ENCODE peak calls at places on chromosome 19, in eight cellular contexts. C is colonic mucosa; V is CD8-positive, alpha-beta T cell; E is Panc1; D is heart left ventricle; H is body of pancreas; W is tibial artery; A is HCT116. S is an unnamed sample. For H3K4me1, the result is how much of the 10 kb centered on the place peaks cover.

GRCh38 chr19:32599258-32599657 is 18.3 kb downstream of the PDCD5 start:
- DNase-seq in A (no peak), W (no peak), C (no peak), H (no peak), V (no peak), E (no peak), D (no peak), S (no peak)

GRCh38 chr19:571127-571974 is 1.0 kb upstream of the BSG start:
- DNase-seq in W (no peak), D (peak), E (no peak), A (no peak), C (peak), V (peak), H (peak), S (peak)

GRCh38 chr19:50567052-50567841 is 988 bp downstream of the LRRC4B start:
- DNase-seq in H (no peak), V (no peak), C (no peak), W (no peak), D (no peak), A (no peak), E (no peak), S (no peak)

GRCh38 chr19:56217039-56217949 is 15.2 kb downstream of the ZSCAN5C start:
- DNase-seq in H (no peak), V (no peak), C (no peak), W (peak), E (no peak), A (no peak), D (peak), S (no peak)

GRCh38 chr19:18428173-18428836 is 9.1 kb downstream of the SSBP4 start:
- DNase-seq in A (no peak), C (no peak), E (no peak), V (no peak), D (no peak), H (no peak), W (no peak), S (peak)

GRCh38 chr19:17479325-17479791 is 9.0 kb downstream of the SLC27A1 start:
- DNase-seq in C (no peak), A (no peak), H (no peak), V (no peak), W (no peak), E (no peak), D (no peak), S (no peak)

GRCh38 chr19:15038304-15038703 is 11.0 kb upstream of the CASP14 start:
- DNase-seq in V (no peak), D (no peak), E (no peak), A (no peak), W (no peak), C (no peak), H (no peak), S (no peak)

GRCh38 chr19:38660724-38661123 is 13.3 kb downstream of the ACTN4 start:
- DNase-seq in E (no peak), A (no peak), H (no peak), C (no peak), W (no peak), V (no peak), D (no peak), S (no peak)

GRCh38 chr19:44960906-44961734 is 5.9 kb downstream of the CLPTM1 start:
- DNase-seq in E (no peak), A (no peak), D (no peak), W (no peak), H (no peak), V (no peak), C (no peak), S (no peak)

GRCh38 chr19:38455031-38455430 is 21.5 kb downstream of the RYR1 start:
- DNase-seq in W (no peak), C (no peak), A (no peak), D (no peak), E (no peak), V (no peak), H (no peak), S (no peak)

GRCh38 chr19:38335949-38336637 is 463 bp downstream of the CATSPERG start:
- DNase-seq in D (peak), C (peak), W (peak), H (peak), A (peak), E (peak), V (peak), S (peak)

GRCh38 chr19:5339950-5340636 is 519 bp downstream of the PTPRS start:
- DNase-seq in D (no peak), C (no peak), V (no peak), E (no peak), H (peak), A (no peak), W (no peak), S (peak)

GRCh38 chr19:31139871-31140505 is 209.2 kb downstream of the TSHZ3 start:
- DNase-seq in E (no peak), A (no peak), V (no peak), C (no peak), W (no peak), H (no peak), D (no peak), S (no peak)

GRCh38 chr19:42154471-42155323 is 22.5 kb upstream of the POU2F2 start:
- DNase-seq in E (no peak), D (peak), V (no peak), C (no peak), H (no peak), A (no peak), W (no peak), S (no peak)

GRCh38 chr19:18364826-18365528 is 21.0 kb upstream of the GDF15 start:
- DNase-seq in C (peak), H (peak), W (peak), D (no peak), A (peak), E (peak), V (no peak), S (peak)

GRCh38 chr19:55353803-55354697 is 469 bp downstream of the COX6B2 start:
- DNase-seq in A (peak), W (peak), C (peak), V (peak), E (no peak), D (no peak), H (peak), S (peak)

GRCh38 chr19:18098891-18099622 is 1.5 kb downstream of the MAST3 start:
- DNase-seq in W (no peak), D (no peak), E (no peak), V (no peak), H (no peak), C (no peak), A (no peak), S (peak)

GRCh38 chr19:40348961-40349507 is 539 bp downstream of the PLD3 start:
- DNase-seq in D (no peak), C (no peak), E (no peak), V (no peak), W (no peak), A (peak), H (no peak), S (no peak)

GRCh38 chr19:3346677-3347353 is 19.6 kb upstream of the NFIC start:
- DNase-seq in A (no peak), D (peak), C (peak), E (no peak), H (peak), V (no peak), W (peak), S (peak)

GRCh38 chr19:23392706-23393105 is 2.6 kb downstream of the ZNF91 start:
- DNase-seq in V (no peak), C (no peak), A (no peak), D (no peak), W (no peak), H (no peak), E (no peak), S (no peak)

GRCh38 chr19:15829786-15830185 is 14.3 kb upstream of the OR10H1 start:
- DNase-seq in H (no peak), W (no peak), D (no peak), C (no peak), V (no peak), A (no peak), E (no peak), S (no peak)

GRCh38 chr19:56896041-56896440 is 55.5 kb upstream of the PEG3 start:
- DNase-seq in A (no peak), C (no peak), V (no peak), D (no peak), W (no peak), H (no peak), E (no peak), S (peak)

GRCh38 chr19:4186087-4186993 is 3.9 kb downstream of the ANKRD24 start:
- DNase-seq in D (no peak), H (peak), C (peak), A (peak), W (peak), E (no peak), V (peak), S (peak)

GRCh38 chr19:3880471-3881271 is at the start of gene ATCAY:
- DNase-seq in D (no peak), C (no peak), A (no peak), E (no peak), H (no peak), W (no peak), V (no peak), S (no peak)

GRCh38 chr19:43739836-43740235 is 14.9 kb downstream of the SMG9 start:
- DNase-seq in V (no peak), W (no peak), H (no peak), A (no peak), E (no peak), C (peak), D (no peak), S (no peak)

GRCh38 chr19:50332264-50333038 is 3.3 kb upstream of the KCNC3 start:
- DNase-seq in H (no peak), V (no peak), A (no peak), E (no peak), D (no peak), C (no peak), W (no peak), S (no peak)

GRCh38 chr19:17021793-17022590 is 4.6 kb downstream of the CPAMD8 start:
- DNase-seq in C (no peak), D (no peak), A (no peak), V (no peak), H (no peak), W (peak), E (no peak), S (no peak)

GRCh38 chr19:18386543-18387251 is 739 bp downstream of the GDF15 start:
- DNase-seq in H (no peak), D (no peak), W (peak), E (no peak), A (no peak), V (no peak), C (peak), S (no peak)

GRCh38 chr19:55209430-55210119 is at the start of gene PTPRH:
- DNase-seq in D (peak), A (no peak), V (no peak), E (no peak), H (peak), W (no peak), C (peak), S (no peak)

GRCh38 chr19:57934820-57935665 is at the start of gene ZNF418:
- DNase-seq in C (peak), E (peak), W (peak), A (no peak), H (peak), D (no peak), V (peak), S (peak)

GRCh38 chr19:32718286-32718685 is 1.3 kb upstream of the TDRD12 start:
- DNase-seq in H (no peak), D (no peak), C (no peak), W (no peak), E (no peak), V (no peak), A (no peak), S (no peak)

GRCh38 chr19:19460258-19460731 is 54.8 kb downstream of the GATAD2A start:
- DNase-seq in E (no peak), V (no peak), D (no peak), W (no peak), H (no peak), C (no peak), A (no peak), S (no peak)

GRCh38 chr19:19461671-19462622 is 53.4 kb downstream of the TSSK6 start:
- DNase-seq in W (peak), H (peak), C (peak), D (peak), A (no peak), V (no peak), E (no peak), S (peak)

GRCh38 chr19:19461306-19461670 is 54.1 kb downstream of the TSSK6 start:
- DNase-seq in H (no peak), C (no peak), D (no peak), A (no peak), V (no peak), W (no peak), E (no peak), S (no peak)

GRCh38 chr19:19459707-19460251 is 54.3 kb downstream of the GATAD2A start:
- DNase-seq in V (peak), H (no peak), C (no peak), A (no peak), W (peak), E (peak), D (no peak), S (no peak)

DNA sequence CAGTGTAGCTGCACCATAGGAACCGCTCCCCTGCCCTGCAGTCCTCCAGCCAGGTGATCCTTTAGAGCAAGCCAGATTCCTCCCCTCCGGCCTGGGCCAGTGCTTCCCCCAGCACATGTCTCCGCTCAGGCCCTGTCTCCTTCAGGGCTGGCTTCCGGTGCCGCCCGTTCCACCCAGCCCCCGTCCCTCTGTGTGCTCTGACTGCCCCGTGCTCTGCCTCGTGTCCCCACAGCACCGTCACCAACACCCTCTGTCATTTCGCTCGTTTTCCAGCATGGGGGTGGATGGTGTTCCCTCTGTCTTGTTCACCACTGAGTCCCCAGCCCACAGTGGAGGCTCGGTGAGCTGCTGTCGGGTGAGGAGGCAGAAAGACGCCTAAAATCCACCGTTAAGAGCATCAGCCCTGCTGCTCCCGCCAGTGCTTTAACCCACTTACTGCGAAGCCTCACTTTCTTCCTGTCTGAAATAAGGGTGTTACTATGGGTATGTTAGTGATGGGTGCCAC is 54.5 kb downstream of the TSSK6 start:
- DNase-seq in V (peak), H (no peak), E (no peak), W (peak), C (peak), D (peak), A (no peak), S (no peak)
- H3K27ac ChIP-seq in V (peak), H (no peak), E (no peak), W (peak), C (peak), D (peak), A (no peak), S (no peak)

GRCh38 chr19:48899781-48900476 is at the start of gene NUCB1:
- DNase-seq in C (peak), A (peak), W (peak), D (peak), E (peak), V (peak), H (peak), S (peak)
- TF ChIP-seq CTCF in C (no peak), A (peak), W (peak), D (peak), E (no peak), V (no peak), H (peak), S (peak)

GRCh38 chr19:6721773-6722172 is 1.3 kb upstream of the C3 start:
- DNase-seq in V (no peak), D (no peak), C (no peak), A (no peak), W (no peak), E (no peak), H (no peak), S (no peak)
- H3K4me1 ChIP-seq in V (under half), D (under half), C (under half), A (under half), W (under half), E (under half), H (half or more), S (under half)

GRCh38 chr19:10227215-10227971 is 3.7 kb downstream of the S1PR2 start:
- DNase-seq in E (no peak), C (no peak), D (peak), A (no peak), W (peak), V (no peak), H (no peak), S (peak)
- H3K27ac ChIP-seq in E (no peak), C (peak), D (peak), A (no peak), W (peak), V (no peak), H (no peak), S (peak)

GRCh38 chr19:52190679-52191293 is 934 bp downstream of the PPP2R1A start:
- DNase-seq in D (peak), H (peak), W (no peak), V (no peak), C (peak), E (no peak), A (no peak), S (peak)

GRCh38 chr19:52189745-52190678 is at the start of gene PPP2R1A:
- DNase-seq in A (peak), W (peak), V (peak), D (peak), H (peak), C (peak), E (peak), S (peak)

GRCh38 chr19:52187407-52187806 is 2.4 kb upstream of the PPP2R1A start:
- DNase-seq in D (no peak), H (no peak), C (no peak), E (no peak), V (no peak), W (no peak), A (no peak), S (no peak)

GRCh38 chr19:52191374-52191773 is 1.5 kb downstream of the PPP2R1A start:
- DNase-seq in D (no peak), C (peak), E (no peak), A (no peak), W (no peak), H (no peak), V (no peak), S (no peak)

DNA sequence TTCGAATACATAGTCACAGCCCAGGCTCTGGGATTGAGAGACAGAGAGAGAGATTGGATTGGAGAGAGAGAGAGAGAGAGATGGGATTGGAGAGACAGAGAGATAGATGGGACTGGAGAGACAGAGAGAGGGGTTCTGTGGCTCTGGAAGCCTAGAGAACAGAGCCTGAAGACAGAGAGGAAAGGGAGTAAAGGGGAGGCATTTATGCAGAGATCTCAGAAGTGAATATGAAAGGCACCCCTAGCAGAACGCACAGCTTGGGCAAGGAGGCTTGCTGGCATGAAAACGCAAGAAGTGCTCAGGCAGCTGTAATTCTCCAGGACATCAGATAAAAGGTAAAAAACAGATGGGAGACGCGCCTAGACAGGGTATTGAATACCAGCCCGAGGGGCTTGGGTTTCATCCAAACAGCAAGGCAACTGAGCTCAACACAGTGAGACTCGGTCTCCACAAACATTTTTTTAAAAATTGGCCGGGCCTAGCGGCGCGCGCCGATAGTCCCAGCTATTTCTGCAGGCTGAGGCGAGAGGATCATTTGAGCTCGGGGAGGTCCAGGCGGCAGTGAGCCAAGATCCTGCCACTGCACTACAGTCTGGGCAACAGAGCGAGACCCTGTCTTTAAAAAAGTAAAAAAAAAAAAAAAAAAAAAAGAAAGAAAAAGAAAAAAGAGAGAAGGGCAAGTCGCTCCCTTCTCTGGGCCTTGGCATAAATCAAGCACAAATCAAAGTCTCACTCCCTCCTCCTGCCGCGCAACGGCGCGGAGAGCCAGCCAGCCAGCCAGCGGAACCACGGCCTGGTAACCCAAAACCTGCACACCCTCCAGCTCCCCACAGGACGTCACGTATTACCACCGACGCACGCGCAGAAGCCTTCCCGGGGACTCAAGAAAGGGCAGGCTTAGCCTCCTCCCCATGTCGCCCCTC is 769 bp upstream of the PPP2R1A start:
- DNase-seq in D (peak), W (peak), V (no peak), C (peak), E (no peak), H (no peak), A (no peak), S (peak)
- TF ChIP-seq CTCF in D (no peak), W (peak), V (no peak), C (no peak), E (no peak), H (peak), A (no peak), S (no peak)

GRCh38 chr19:13034636-13035035 is 39.4 kb downstream of the NFIX start:
- DNase-seq in C (no peak), A (no peak), W (no peak), E (no peak), D (no peak), H (no peak), V (no peak), S (no peak)

GRCh38 chr19:13033244-13033643 is 38.0 kb downstream of the NFIX start:
- DNase-seq in A (no peak), H (no peak), E (no peak), C (no peak), W (no peak), V (no peak), D (no peak), S (no peak)

GRCh38 chr19:13032837-13033236 is 37.6 kb downstream of the NFIX start:
- DNase-seq in H (no peak), C (no peak), D (no peak), E (no peak), W (no peak), V (no peak), A (no peak), S (no peak)

GRCh38 chr19:13035820-13036365 is 40.6 kb downstream of the NFIX start:
- DNase-seq in C (no peak), V (no peak), W (no peak), A (no peak), H (no peak), D (no peak), E (no peak), S (no peak)

DNA sequence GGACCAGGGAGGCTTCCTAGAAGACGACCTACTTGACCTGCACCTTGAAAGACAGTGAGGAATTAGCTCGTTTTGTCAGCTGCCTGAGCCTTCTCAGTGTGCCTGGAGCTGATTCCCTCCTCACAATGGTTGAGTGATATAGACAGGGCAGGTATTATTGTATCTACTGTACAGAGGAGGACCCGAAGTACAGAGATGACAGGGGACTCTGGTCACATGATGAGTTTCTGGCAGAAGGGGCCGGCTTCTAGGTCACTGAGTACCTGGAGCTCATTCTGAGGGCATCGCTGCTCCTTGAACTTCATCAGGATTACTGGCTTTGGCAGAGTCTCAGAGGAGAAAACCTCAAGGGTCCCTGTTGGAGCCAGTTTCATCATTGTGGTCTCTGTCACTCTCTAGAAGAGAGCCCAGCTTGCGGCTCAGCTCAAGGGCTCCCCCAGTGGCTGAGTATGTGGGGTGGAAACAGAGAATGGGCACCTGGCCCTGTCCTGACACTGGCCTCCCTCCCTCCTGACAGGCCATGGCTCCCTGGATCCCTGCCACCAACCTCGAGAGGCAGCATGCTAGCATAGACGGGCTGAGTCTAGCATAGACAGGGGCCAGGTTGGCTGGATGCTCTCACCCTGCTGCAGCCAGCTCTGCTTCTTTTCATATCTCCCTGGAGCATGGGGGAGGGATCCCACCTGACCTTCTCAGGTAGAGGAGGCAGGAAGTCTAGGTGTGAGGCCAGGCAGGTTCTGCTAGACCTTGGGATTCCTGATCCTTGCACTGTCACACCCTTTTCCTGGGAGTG is 38.7 kb downstream of the NFIX start:
- DNase-seq in C (peak), D (peak), A (peak), W (peak), H (peak), E (no peak), V (peak), S (peak)
- H3K4me1 ChIP-seq in C (under half), D (half or more), A (half or more), W (half or more), H (half or more), E (half or more), V (under half), S (half or more)